ENCODE peak calls at places on chromosomes 5 and 9, in eight cellular contexts. One of them, this sample, is unnamed.

GRCh38 chr5:141677415-141677814 is 4.6 kb downstream of the ARAP3 start:
- DNase-seq in tibial artery: no peak
- DNase-seq in substantia nigra: no peak
- DNase-seq in PC-9: no peak
- DNase-seq in endodermal cell: peak
- DNase-seq in SK-N-SH: peak
- DNase-seq in CD4-positive, alpha-beta memory T cell: no peak
- DNase-seq in CD8-positive, alpha-beta memory T cell: no peak
- DNase-seq in this sample: no peak

GRCh38 chr9:89880721-89881120 is 275.9 kb downstream of the GADD45G start:
- DNase-seq in tibial artery: peak
- DNase-seq in substantia nigra: no peak
- DNase-seq in PC-9: no peak
- DNase-seq in endodermal cell: peak
- DNase-seq in SK-N-SH: no peak
- DNase-seq in CD4-positive, alpha-beta memory T cell: no peak
- DNase-seq in CD8-positive, alpha-beta memory T cell: no peak
- DNase-seq in this sample: no peak

GRCh38 chr9:14520341-14520740 is 172.9 kb downstream of the ZDHHC21 start:
- DNase-seq in tibial artery: no peak
- DNase-seq in substantia nigra: no peak
- DNase-seq in PC-9: no peak
- DNase-seq in endodermal cell: no peak
- DNase-seq in SK-N-SH: no peak
- DNase-seq in CD4-positive, alpha-beta memory T cell: no peak
- DNase-seq in CD8-positive, alpha-beta memory T cell: no peak
- DNase-seq in this sample: no peak

GRCh38 chr9:22206833-22207232 is 197.7 kb upstream of the CDKN2B start:
- DNase-seq in tibial artery: no peak
- DNase-seq in substantia nigra: no peak
- DNase-seq in PC-9: no peak
- DNase-seq in endodermal cell: no peak
- DNase-seq in SK-N-SH: no peak
- DNase-seq in CD4-positive, alpha-beta memory T cell: no peak
- DNase-seq in CD8-positive, alpha-beta memory T cell: no peak
- DNase-seq in this sample: no peak

GRCh38 chr5:175596818-175597217 is 61.1 kb upstream of the HRH2 start:
- DNase-seq in tibial artery: no peak
- DNase-seq in substantia nigra: no peak
- DNase-seq in PC-9: no peak
- DNase-seq in endodermal cell: no peak
- DNase-seq in SK-N-SH: no peak
- DNase-seq in CD4-positive, alpha-beta memory T cell: no peak
- DNase-seq in CD8-positive, alpha-beta memory T cell: no peak
- DNase-seq in this sample: no peak

GRCh38 chr9:121288874-121289553 is 21.1 kb downstream of the GSN start:
- DNase-seq in tibial artery: peak
- DNase-seq in substantia nigra: peak
- DNase-seq in PC-9: peak
- DNase-seq in endodermal cell: peak
- DNase-seq in SK-N-SH: no peak
- DNase-seq in CD4-positive, alpha-beta memory T cell: no peak
- DNase-seq in CD8-positive, alpha-beta memory T cell: no peak
- DNase-seq in this sample: peak

GRCh38 chr5:140694276-140694675 is 3.0 kb downstream of the HARS2 start:
- DNase-seq in tibial artery: no peak
- DNase-seq in substantia nigra: no peak
- DNase-seq in PC-9: no peak
- DNase-seq in endodermal cell: no peak
- DNase-seq in SK-N-SH: no peak
- DNase-seq in CD4-positive, alpha-beta memory T cell: no peak
- DNase-seq in CD8-positive, alpha-beta memory T cell: no peak
- DNase-seq in this sample: no peak

GRCh38 chr5:173916233-173916632 is 28.1 kb downstream of the CPEB4 start:
- DNase-seq in tibial artery: no peak
- DNase-seq in substantia nigra: no peak
- DNase-seq in PC-9: no peak
- DNase-seq in endodermal cell: no peak
- DNase-seq in SK-N-SH: no peak
- DNase-seq in CD4-positive, alpha-beta memory T cell: no peak
- DNase-seq in CD8-positive, alpha-beta memory T cell: no peak
- DNase-seq in this sample: no peak

GRCh38 chr5:140785905-140786686 is at the start of gene PCDHA1:
- DNase-seq in tibial artery: no peak
- DNase-seq in substantia nigra: no peak
- DNase-seq in PC-9: no peak
- DNase-seq in endodermal cell: no peak
- DNase-seq in SK-N-SH: peak
- DNase-seq in CD4-positive, alpha-beta memory T cell: peak
- DNase-seq in CD8-positive, alpha-beta memory T cell: no peak
- DNase-seq in this sample: no peak

GRCh38 chr5:5523066-5523505 is 100.6 kb downstream of the ICE1 start:
- DNase-seq in tibial artery: no peak
- DNase-seq in substantia nigra: no peak
- DNase-seq in PC-9: peak
- DNase-seq in endodermal cell: no peak
- DNase-seq in SK-N-SH: no peak
- DNase-seq in CD4-positive, alpha-beta memory T cell: peak
- DNase-seq in CD8-positive, alpha-beta memory T cell: peak
- DNase-seq in this sample: peak

GRCh38 chr5:42759456-42759855 is 2.8 kb downstream of the CCDC152 start:
- DNase-seq in tibial artery: no peak
- DNase-seq in substantia nigra: no peak
- DNase-seq in PC-9: no peak
- DNase-seq in endodermal cell: no peak
- DNase-seq in SK-N-SH: no peak
- DNase-seq in CD4-positive, alpha-beta memory T cell: no peak
- DNase-seq in CD8-positive, alpha-beta memory T cell: no peak
- DNase-seq in this sample: no peak

GRCh38 chr9:70924380-70924779 is 197.0 kb downstream of the TRPM3 start:
- DNase-seq in tibial artery: no peak
- DNase-seq in substantia nigra: no peak
- DNase-seq in PC-9: no peak
- DNase-seq in endodermal cell: no peak
- DNase-seq in SK-N-SH: no peak
- DNase-seq in CD4-positive, alpha-beta memory T cell: no peak
- DNase-seq in CD8-positive, alpha-beta memory T cell: no peak
- DNase-seq in this sample: no peak

GRCh38 chr5:43294226-43294625 is 19.0 kb downstream of the HMGCS1 start:
- DNase-seq in tibial artery: no peak
- DNase-seq in substantia nigra: no peak
- DNase-seq in PC-9: peak
- DNase-seq in endodermal cell: no peak
- DNase-seq in SK-N-SH: no peak
- DNase-seq in CD4-positive, alpha-beta memory T cell: no peak
- DNase-seq in CD8-positive, alpha-beta memory T cell: no peak
- DNase-seq in this sample: peak

GRCh38 chr5:113606298-113607134 is 93.0 kb downstream of the YTHDC2 start:
- DNase-seq in tibial artery: no peak
- DNase-seq in substantia nigra: peak
- DNase-seq in PC-9: no peak
- DNase-seq in endodermal cell: peak
- DNase-seq in SK-N-SH: peak
- DNase-seq in CD4-positive, alpha-beta memory T cell: peak
- DNase-seq in CD8-positive, alpha-beta memory T cell: peak
- DNase-seq in this sample: peak

GRCh38 chr5:54090495-54091084 is 219.8 kb downstream of the ARL15 start:
- DNase-seq in tibial artery: no peak
- DNase-seq in substantia nigra: no peak
- DNase-seq in PC-9: no peak
- DNase-seq in endodermal cell: no peak
- DNase-seq in SK-N-SH: no peak
- DNase-seq in CD4-positive, alpha-beta memory T cell: no peak
- DNase-seq in CD8-positive, alpha-beta memory T cell: no peak
- DNase-seq in this sample: no peak

GRCh38 chr5:16550316-16550952 is 66.4 kb downstream of the RETREG1 start:
- DNase-seq in tibial artery: no peak
- DNase-seq in substantia nigra: no peak
- DNase-seq in PC-9: peak
- DNase-seq in endodermal cell: peak
- DNase-seq in SK-N-SH: peak
- DNase-seq in CD4-positive, alpha-beta memory T cell: no peak
- DNase-seq in CD8-positive, alpha-beta memory T cell: no peak
- DNase-seq in this sample: peak

GRCh38 chr9:136985027-136985602 is 2.3 kb downstream of the LCNL1 start:
- DNase-seq in tibial artery: no peak
- DNase-seq in substantia nigra: no peak
- DNase-seq in PC-9: no peak
- DNase-seq in endodermal cell: peak
- DNase-seq in SK-N-SH: no peak
- DNase-seq in CD4-positive, alpha-beta memory T cell: no peak
- DNase-seq in CD8-positive, alpha-beta memory T cell: no peak
- DNase-seq in this sample: no peak

GRCh38 chr5:87755378-87755777 is 342.6 kb upstream of the CCNH start:
- DNase-seq in tibial artery: no peak
- DNase-seq in substantia nigra: no peak
- DNase-seq in PC-9: no peak
- DNase-seq in endodermal cell: peak
- DNase-seq in SK-N-SH: no peak
- DNase-seq in CD4-positive, alpha-beta memory T cell: no peak
- DNase-seq in CD8-positive, alpha-beta memory T cell: no peak
- DNase-seq in this sample: no peak
- H3K27ac ChIP-seq in tibial artery: no peak
- H3K27ac ChIP-seq in substantia nigra: no peak
- H3K27ac ChIP-seq in PC-9: no peak
- H3K27ac ChIP-seq in endodermal cell: no peak
- H3K27ac ChIP-seq in SK-N-SH: no peak
- H3K27ac ChIP-seq in CD4-positive, alpha-beta memory T cell: no peak
- H3K27ac ChIP-seq in CD8-positive, alpha-beta memory T cell: no peak
- H3K27ac ChIP-seq in this sample: no peak

GRCh38 chr5:76547242-76547890 is 75.8 kb downstream of the F2RL2 start:
- DNase-seq in tibial artery: no peak
- DNase-seq in substantia nigra: no peak
- DNase-seq in PC-9: no peak
- DNase-seq in endodermal cell: no peak
- DNase-seq in SK-N-SH: no peak
- DNase-seq in CD4-positive, alpha-beta memory T cell: peak
- DNase-seq in CD8-positive, alpha-beta memory T cell: peak
- DNase-seq in this sample: no peak
- H3K27ac ChIP-seq in tibial artery: no peak
- H3K27ac ChIP-seq in substantia nigra: no peak
- H3K27ac ChIP-seq in PC-9: no peak
- H3K27ac ChIP-seq in endodermal cell: no peak
- H3K27ac ChIP-seq in SK-N-SH: no peak
- H3K27ac ChIP-seq in CD4-positive, alpha-beta memory T cell: peak
- H3K27ac ChIP-seq in CD8-positive, alpha-beta memory T cell: peak
- H3K27ac ChIP-seq in this sample: no peak

DNA sequence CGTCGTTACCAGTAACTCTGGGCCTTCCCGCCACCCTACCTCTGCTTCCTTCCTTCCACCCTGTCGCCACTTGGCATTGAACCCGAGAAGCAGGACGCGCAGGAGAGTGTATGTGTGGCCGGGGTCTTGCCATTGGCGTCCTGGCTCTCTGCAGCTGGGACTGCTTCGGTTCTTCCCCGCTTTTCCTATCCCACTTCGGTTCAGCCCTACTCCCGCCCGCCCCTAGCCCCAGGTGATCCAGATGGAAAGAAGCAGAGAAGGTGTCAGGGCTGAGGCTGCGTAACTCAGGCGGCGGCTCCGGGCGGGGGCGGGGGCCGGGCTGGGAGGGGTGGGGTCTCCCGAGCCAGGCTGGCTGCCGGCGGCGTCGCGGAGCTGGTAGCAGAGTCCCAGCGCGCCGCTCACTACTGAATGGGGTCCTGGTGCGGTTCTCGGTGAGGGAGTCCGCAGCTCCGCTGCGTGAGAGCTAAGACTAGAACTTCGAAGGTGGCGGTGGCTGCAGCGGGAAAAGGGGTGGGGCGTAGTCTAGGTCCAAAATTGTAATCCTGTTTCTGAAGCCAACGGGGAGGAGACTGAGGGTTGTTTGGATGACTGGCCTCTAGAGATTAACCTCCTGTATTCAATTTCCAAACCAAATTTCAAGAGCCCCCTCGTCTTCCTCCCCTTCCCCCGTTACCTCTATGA is 1.3 kb downstream of the PRR16 start:
- DNase-seq in tibial artery: peak
- DNase-seq in substantia nigra: peak
- DNase-seq in PC-9: no peak
- DNase-seq in endodermal cell: peak
- DNase-seq in SK-N-SH: peak
- DNase-seq in CD4-positive, alpha-beta memory T cell: peak
- DNase-seq in CD8-positive, alpha-beta memory T cell: no peak
- DNase-seq in this sample: no peak
- H3K27ac ChIP-seq in tibial artery: peak
- H3K27ac ChIP-seq in substantia nigra: no peak
- H3K27ac ChIP-seq in PC-9: no peak
- H3K27ac ChIP-seq in endodermal cell: no peak
- H3K27ac ChIP-seq in SK-N-SH: peak
- H3K27ac ChIP-seq in CD4-positive, alpha-beta memory T cell: no peak
- H3K27ac ChIP-seq in CD8-positive, alpha-beta memory T cell: no peak
- H3K27ac ChIP-seq in this sample: no peak

GRCh38 chr5:112141582-112141981 is 277.5 kb downstream of the EPB41L4A start:
- DNase-seq in tibial artery: no peak
- DNase-seq in substantia nigra: no peak
- DNase-seq in PC-9: no peak
- DNase-seq in endodermal cell: no peak
- DNase-seq in SK-N-SH: no peak
- DNase-seq in CD4-positive, alpha-beta memory T cell: no peak
- DNase-seq in CD8-positive, alpha-beta memory T cell: no peak
- DNase-seq in this sample: no peak

GRCh38 chr5:112143684-112144083 is 275.4 kb downstream of the EPB41L4A start:
- DNase-seq in tibial artery: no peak
- DNase-seq in substantia nigra: no peak
- DNase-seq in PC-9: no peak
- DNase-seq in endodermal cell: no peak
- DNase-seq in SK-N-SH: no peak
- DNase-seq in CD4-positive, alpha-beta memory T cell: no peak
- DNase-seq in CD8-positive, alpha-beta memory T cell: no peak
- DNase-seq in this sample: no peak

GRCh38 chr5:112142769-112143270 is 276.3 kb downstream of the EPB41L4A start:
- DNase-seq in tibial artery: no peak
- DNase-seq in substantia nigra: peak
- DNase-seq in PC-9: no peak
- DNase-seq in endodermal cell: no peak
- DNase-seq in SK-N-SH: no peak
- DNase-seq in CD4-positive, alpha-beta memory T cell: no peak
- DNase-seq in CD8-positive, alpha-beta memory T cell: no peak
- DNase-seq in this sample: peak

GRCh38 chr5:112149727-112150126 is 269.4 kb downstream of the EPB41L4A start:
- DNase-seq in tibial artery: no peak
- DNase-seq in substantia nigra: no peak
- DNase-seq in PC-9: no peak
- DNase-seq in endodermal cell: no peak
- DNase-seq in SK-N-SH: no peak
- DNase-seq in CD4-positive, alpha-beta memory T cell: no peak
- DNase-seq in CD8-positive, alpha-beta memory T cell: no peak
- DNase-seq in this sample: no peak

DNA sequence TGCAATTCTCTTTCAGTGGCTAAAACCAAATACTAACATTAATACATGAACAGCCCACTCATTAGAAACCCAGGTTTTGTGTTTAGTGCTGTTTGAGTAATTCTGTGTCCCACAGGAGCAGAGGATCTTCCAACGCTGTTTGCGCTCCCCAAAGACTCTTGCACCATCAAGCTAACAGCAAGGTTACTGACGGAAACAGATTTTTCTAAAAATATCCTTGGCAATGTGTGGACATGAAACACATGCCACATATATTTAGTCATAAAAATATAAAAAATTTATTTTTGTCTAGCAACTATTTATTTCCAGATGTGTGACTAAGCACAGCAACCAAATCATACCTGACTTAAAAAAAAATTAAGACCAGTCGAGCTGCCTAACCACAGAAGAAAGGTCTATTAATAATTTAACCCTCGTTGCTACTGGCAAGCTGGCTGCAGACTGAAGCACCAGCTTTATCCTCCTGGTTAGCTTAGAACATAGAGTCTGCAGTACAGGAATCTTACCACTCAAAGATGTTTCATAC is 272.7 kb downstream of the EPB41L4A start:
- DNase-seq in tibial artery: peak
- DNase-seq in substantia nigra: peak
- DNase-seq in PC-9: no peak
- DNase-seq in endodermal cell: no peak
- DNase-seq in SK-N-SH: no peak
- DNase-seq in CD4-positive, alpha-beta memory T cell: no peak
- DNase-seq in CD8-positive, alpha-beta memory T cell: no peak
- DNase-seq in this sample: peak
- H3K27ac ChIP-seq in tibial artery: peak
- H3K27ac ChIP-seq in substantia nigra: no peak
- H3K27ac ChIP-seq in PC-9: no peak
- H3K27ac ChIP-seq in endodermal cell: no peak
- H3K27ac ChIP-seq in SK-N-SH: peak
- H3K27ac ChIP-seq in CD4-positive, alpha-beta memory T cell: no peak
- H3K27ac ChIP-seq in CD8-positive, alpha-beta memory T cell: no peak
- H3K27ac ChIP-seq in this sample: no peak

This sample was measured in trophoblast cell.